ENCODE peak calls at places on chromosomes 2 and 18, in nine cellular contexts. X is suprapubic skin, U is left ventricle myocardium inferior, S is upper lobe of right lung, Z is heart right ventricle, O is nephron progenitor cell, G is cardiac muscle cell, P is fibroblast of mammary gland, Y is right atrium auricular region. T is an unnamed sample.

GRCh38 chr2:156118753-156119416 is 213.6 kb downstream of the NR4A2 start:
- DNase-seq in X (no peak), U (no peak), S (no peak), Z (no peak), O (no peak), G (no peak), P (no peak), Y (no peak), T (no peak)

GRCh38 chr2:232534940-232535735 is 4.4 kb upstream of the CHRNG start:
- DNase-seq in X (no peak), U (peak), S (peak), Z (no peak), O (no peak), G (no peak), P (no peak), Y (no peak), T (no peak)

GRCh38 chr2:35343135-35343534 is 1012.4 kb upstream of the CRIM1 start:
- DNase-seq in X (no peak), U (no peak), S (no peak), Z (no peak), O (no peak), G (no peak), P (no peak), Y (no peak), T (no peak)

GRCh38 chr2:8300905-8301304 is 381.0 kb upstream of the ID2 start:
- DNase-seq in X (no peak), U (no peak), S (no peak), Z (no peak), O (no peak), G (no peak), P (no peak), Y (peak), T (no peak)

GRCh38 chr2:127220807-127221527 is 868 bp upstream of the CYP27C1 start:
- DNase-seq in X (no peak), U (no peak), S (no peak), Z (no peak), O (peak), G (peak), P (no peak), Y (no peak), T (no peak)

GRCh38 chr2:239271471-239272255 is 129.2 kb downstream of the HDAC4 start:
- DNase-seq in X (peak), U (no peak), S (no peak), Z (no peak), O (no peak), G (no peak), P (peak), Y (no peak), T (no peak)

GRCh38 chr2:45134014-45134413 is 124.8 kb upstream of the SIX2 start:
- DNase-seq in X (no peak), U (no peak), S (no peak), Z (no peak), O (no peak), G (no peak), P (peak), Y (no peak), T (no peak)

GRCh38 chr2:172239944-172240590 is 137.4 kb upstream of the DLX2 start:
- DNase-seq in X (no peak), U (no peak), S (no peak), Z (no peak), O (no peak), G (no peak), P (peak), Y (no peak), T (no peak)

GRCh38 chr2:239787651-239788050 is 237.5 kb downstream of the NDUFA10 start:
- DNase-seq in X (no peak), U (no peak), S (no peak), Z (no peak), O (no peak), G (no peak), P (no peak), Y (no peak), T (no peak)

GRCh38 chr2:96207073-96207777 is 1.4 kb downstream of the STARD7 start:
- DNase-seq in X (no peak), U (no peak), S (no peak), Z (no peak), O (no peak), G (peak), P (peak), Y (no peak), T (no peak)

GRCh38 chr2:26245231-26245732 is 543 bp downstream of the HADHB start:
- DNase-seq in X (peak), U (peak), S (peak), Z (no peak), O (no peak), G (peak), P (peak), Y (no peak), T (peak)

GRCh38 chr2:59892398-59892797 is 661.1 kb downstream of the BCL11A start:
- DNase-seq in X (no peak), U (no peak), S (no peak), Z (no peak), O (no peak), G (no peak), P (no peak), Y (no peak), T (no peak)

GRCh38 chr2:180728928-180729559 is 251.4 kb upstream of the UBE2E3 start:
- DNase-seq in X (no peak), U (no peak), S (no peak), Z (no peak), O (no peak), G (no peak), P (peak), Y (no peak), T (no peak)

GRCh38 chr2:127007652-127008051 is 99.3 kb downstream of the BIN1 start:
- DNase-seq in X (no peak), U (no peak), S (no peak), Z (no peak), O (no peak), G (no peak), P (peak), Y (no peak), T (no peak)

GRCh38 chr18:31741096-31741735 is 19.5 kb downstream of the SLC25A52 start:
- DNase-seq in X (no peak), U (no peak), S (no peak), Z (peak), O (peak), G (peak), P (peak), Y (peak), T (no peak)

GRCh38 chr18:76450912-76451421 is 44.1 kb downstream of the ZNF516 start:
- DNase-seq in X (peak), U (peak), S (peak), Z (peak), O (peak), G (peak), P (peak), Y (peak), T (no peak)

GRCh38 chr2:198930170-198930569 is 527.6 kb downstream of the SATB2 start:
- DNase-seq in X (no peak), U (no peak), S (no peak), Z (no peak), O (no peak), G (no peak), P (no peak), Y (no peak), T (no peak)

GRCh38 chr2:72694715-72695496 is 130.9 kb downstream of the EXOC6B start:
- DNase-seq in X (no peak), U (peak), S (no peak), Z (peak), O (peak), G (peak), P (peak), Y (peak), T (no peak)

GRCh38 chr2:20012282-20013060 is at the start of gene MATN3:
- DNase-seq in X (peak), U (peak), S (peak), Z (no peak), O (peak), G (peak), P (no peak), Y (no peak), T (no peak)

GRCh38 chr18:48543228-48543627 is 4.4 kb downstream of the CTIF start:
- DNase-seq in X (no peak), U (no peak), S (no peak), Z (no peak), O (no peak), G (no peak), P (no peak), Y (no peak), T (no peak)

GRCh38 chr2:46268196-46268595 is 29.0 kb upstream of the EPAS1 start:
- DNase-seq in X (no peak), U (no peak), S (no peak), Z (no peak), O (no peak), G (no peak), P (no peak), Y (no peak), T (no peak)

GRCh38 chr2:27184115-27184514 is 27.7 kb upstream of the ATRAID start:
- DNase-seq in X (peak), U (no peak), S (no peak), Z (peak), O (no peak), G (peak), P (peak), Y (peak), T (no peak)

GRCh38 chr18:59715966-59716369 is 18.7 kb upstream of the CCBE1 start:
- DNase-seq in X (no peak), U (no peak), S (no peak), Z (no peak), O (no peak), G (no peak), P (peak), Y (no peak), T (peak)

GRCh38 chr2:25797607-25798488 is 80.4 kb downstream of the ASXL2 start:
- DNase-seq in X (no peak), U (no peak), S (no peak), Z (no peak), O (no peak), G (no peak), P (no peak), Y (no peak), T (no peak)

GRCh38 chr2:45303417-45304202 is 294.4 kb upstream of the SIX2 start:
- DNase-seq in X (no peak), U (no peak), S (no peak), Z (no peak), O (no peak), G (no peak), P (no peak), Y (no peak), T (no peak)

GRCh38 chr2:77807531-77808215 is 285.5 kb upstream of the LRRTM4 start:
- DNase-seq in X (no peak), U (no peak), S (no peak), Z (no peak), O (no peak), G (no peak), P (no peak), Y (no peak), T (no peak)

GRCh38 chr2:68423966-68424650 is 43.0 kb downstream of the FBXO48 start:
- DNase-seq in X (no peak), U (no peak), S (no peak), Z (no peak), O (no peak), G (no peak), P (no peak), Y (no peak), T (no peak)

GRCh38 chr2:121037480-121037879 is 247.5 kb downstream of the TFCP2L1 start:
- DNase-seq in X (no peak), U (no peak), S (no peak), Z (no peak), O (no peak), G (no peak), P (no peak), Y (no peak), T (no peak)

GRCh38 chr2:151619337-151619989 is 114.8 kb downstream of the NEB start:
- DNase-seq in X (no peak), U (no peak), S (no peak), Z (no peak), O (peak), G (no peak), P (peak), Y (no peak), T (no peak)

GRCh38 chr2:46876741-46877384 is 38.7 kb downstream of the MCFD2 start:
- DNase-seq in X (peak), U (peak), S (no peak), Z (peak), O (no peak), G (peak), P (peak), Y (no peak), T (no peak)

GRCh38 chr18:41121116-41121826 is 833.8 kb upstream of the PIK3C3 start:
- DNase-seq in X (no peak), U (no peak), S (no peak), Z (no peak), O (no peak), G (no peak), P (peak), Y (no peak), T (no peak)

GRCh38 chr18:44568343-44568742 is 112.3 kb upstream of the SETBP1 start:
- DNase-seq in X (no peak), U (no peak), S (no peak), Z (no peak), O (no peak), G (no peak), P (no peak), Y (no peak), T (no peak)

GRCh38 chr2:126893153-126893552 is 5.5 kb upstream of the TEX51 start:
- DNase-seq in X (no peak), U (no peak), S (no peak), Z (no peak), O (no peak), G (no peak), P (no peak), Y (no peak), T (no peak)

GRCh38 chr2:119659601-119660342 is 19.2 kb upstream of the TMEM177 start:
- DNase-seq in X (no peak), U (no peak), S (no peak), Z (no peak), O (peak), G (peak), P (peak), Y (no peak), T (no peak)

GRCh38 chr2:104872866-104873688 is 19.2 kb downstream of the POU3F3 start:
- DNase-seq in X (no peak), U (peak), S (peak), Z (peak), O (peak), G (peak), P (peak), Y (no peak), T (no peak)

GRCh38 chr18:32040936-32041335 is 22.3 kb downstream of the RNF125 start:
- DNase-seq in X (no peak), U (no peak), S (no peak), Z (no peak), O (no peak), G (no peak), P (no peak), Y (no peak), T (no peak)

GRCh38 chr2:233145726-233146125 is 85.6 kb downstream of the INPP5D start:
- DNase-seq in X (peak), U (no peak), S (no peak), Z (no peak), O (no peak), G (no peak), P (no peak), Y (no peak), T (peak)

GRCh38 chr18:49019446-49020045 is 68.8 kb upstream of the SMAD7 start:
- DNase-seq in X (no peak), U (no peak), S (peak), Z (no peak), O (no peak), G (no peak), P (peak), Y (no peak), T (no peak)

GRCh38 chr2:175679231-175679630 is 322.8 kb downstream of the LNPK start:
- DNase-seq in X (no peak), U (no peak), S (no peak), Z (no peak), O (no peak), G (no peak), P (no peak), Y (no peak), T (no peak)

DNA sequence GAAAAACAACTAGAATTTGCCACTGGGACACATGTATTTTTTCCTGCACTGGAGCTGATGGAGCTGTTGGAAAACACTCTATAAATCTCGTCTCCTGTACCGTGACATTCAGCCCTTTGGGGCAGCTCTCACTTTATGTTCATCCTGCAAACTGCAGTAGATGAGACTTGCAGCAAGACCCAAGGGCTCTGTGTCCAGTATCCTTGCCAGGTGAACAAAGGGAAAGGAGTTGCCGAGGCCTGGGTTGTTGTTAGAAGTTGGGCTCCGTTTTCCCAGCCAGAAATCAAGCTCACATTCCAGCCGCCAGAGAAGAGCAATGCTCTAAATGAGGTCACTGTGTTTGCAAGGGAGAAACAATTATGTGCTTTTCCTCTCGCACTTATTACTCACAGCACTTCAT is 285.1 kb downstream of the SLC4A3 start:
- DNase-seq in X (no peak), U (no peak), S (no peak), Z (no peak), O (peak), G (peak), P (peak), Y (peak), T (no peak)
- TF ChIP-seq CTCF in X (no peak), U (peak), S (no peak), Z (no peak), O (no peak), G (no peak), P (peak), Y (no peak), T (no peak)

GRCh38 chr18:43081396-43081795 is 34.1 kb downstream of the RIT2 start:
- DNase-seq in X (no peak), U (no peak), S (no peak), Z (no peak), O (no peak), G (no peak), P (no peak), Y (no peak), T (no peak)
- TF ChIP-seq CTCF in X (no peak), U (no peak), S (no peak), Z (no peak), O (no peak), G (no peak), P (no peak), Y (no peak), T (no peak)

GRCh38 chr18:62486290-62486964 is 36.4 kb upstream of the ZCCHC2 start:
- DNase-seq in X (no peak), U (no peak), S (no peak), Z (no peak), O (no peak), G (peak), P (peak), Y (no peak), T (peak)

GRCh38 chr18:62480927-62481326 is 41.9 kb upstream of the ZCCHC2 start:
- DNase-seq in X (no peak), U (no peak), S (no peak), Z (no peak), O (no peak), G (no peak), P (no peak), Y (no peak), T (no peak)

GRCh38 chr18:62487161-62487560 is 35.7 kb upstream of the ZCCHC2 start:
- DNase-seq in X (no peak), U (no peak), S (no peak), Z (no peak), O (no peak), G (no peak), P (no peak), Y (no peak), T (no peak)

GRCh38 chr18:62484941-62485340 is 37.9 kb upstream of the ZCCHC2 start:
- DNase-seq in X (no peak), U (no peak), S (no peak), Z (no peak), O (no peak), G (no peak), P (no peak), Y (no peak), T (no peak)

DNA sequence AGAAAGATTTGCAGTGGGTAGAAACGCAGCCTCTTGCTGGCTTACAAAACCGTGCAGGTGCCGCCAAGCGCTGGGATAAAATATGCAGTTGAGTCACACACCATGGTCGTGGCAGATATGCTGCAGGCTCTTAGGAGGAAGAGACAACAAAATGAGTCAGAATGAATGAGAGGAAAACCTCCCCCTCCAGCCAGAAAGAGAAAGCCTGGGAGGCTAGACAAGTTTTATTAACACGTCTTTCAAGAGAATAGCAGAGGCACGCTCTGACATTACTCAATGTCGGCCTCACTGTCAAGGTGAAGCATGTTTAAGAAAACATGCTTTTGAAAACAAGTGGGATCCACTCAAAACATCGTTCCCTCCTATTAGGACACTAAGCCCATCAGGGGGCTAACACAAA is 37.1 kb upstream of the ZCCHC2 start:
- DNase-seq in X (no peak), U (no peak), S (no peak), Z (no peak), O (no peak), G (no peak), P (peak), Y (no peak), T (peak)
- TF ChIP-seq CTCF in X (no peak), U (no peak), S (no peak), Z (no peak), O (no peak), G (no peak), P (no peak), Y (no peak), T (no peak)

GRCh38 chr2:234564719-234565118 is 67.8 kb upstream of the ARL4C start:
- DNase-seq in X (no peak), U (no peak), S (no peak), Z (no peak), O (no peak), G (no peak), P (peak), Y (no peak), T (no peak)
- TF ChIP-seq CTCF in X (no peak), U (no peak), S (no peak), Z (no peak), O (no peak), G (peak), P (peak), Y (no peak), T (peak)

GRCh38 chr18:34729740-34730338 is 19.7 kb downstream of the DTNA start:
- DNase-seq in X (no peak), U (peak), S (no peak), Z (no peak), O (no peak), G (peak), P (no peak), Y (no peak), T (no peak)

GRCh38 chr18:34726286-34727004 is 16.3 kb downstream of the DTNA start:
- DNase-seq in X (no peak), U (no peak), S (no peak), Z (no peak), O (no peak), G (no peak), P (no peak), Y (no peak), T (no peak)

GRCh38 chr18:34734048-34734447 is 23.9 kb downstream of the DTNA start:
- DNase-seq in X (no peak), U (no peak), S (no peak), Z (no peak), O (no peak), G (no peak), P (no peak), Y (no peak), T (no peak)

GRCh38 chr18:34730774-34731173 is 20.7 kb downstream of the DTNA start:
- DNase-seq in X (no peak), U (no peak), S (no peak), Z (no peak), O (no peak), G (no peak), P (no peak), Y (no peak), T (no peak)

DNA sequence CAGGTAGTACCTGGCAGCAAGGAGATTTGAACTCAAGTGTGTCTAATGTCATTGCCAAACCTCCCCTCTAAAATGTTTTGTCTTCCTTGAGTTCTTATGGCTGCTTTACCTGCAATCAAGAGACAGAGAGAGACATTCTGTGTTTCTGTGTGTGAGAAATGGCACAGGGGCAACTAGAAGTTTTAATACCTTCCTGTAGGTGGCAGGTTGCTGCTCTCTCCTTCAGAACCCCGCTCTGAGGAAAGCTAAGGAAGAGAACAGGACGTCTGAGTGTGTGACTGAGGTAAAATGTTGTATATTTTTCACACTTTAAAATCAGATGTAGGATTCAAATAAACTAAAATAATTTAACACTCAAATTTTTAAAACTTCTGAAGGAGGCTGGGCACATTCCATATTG is 19.2 kb downstream of the DTNA start:
- DNase-seq in X (no peak), U (no peak), S (no peak), Z (no peak), O (no peak), G (peak), P (peak), Y (no peak), T (no peak)
- TF ChIP-seq CTCF in X (peak), U (peak), S (peak), Z (peak), O (peak), G (peak), P (peak), Y (peak), T (peak)